ENCODE peak calls at places on chromosome 17, in seven cellular contexts. O is ovary, H is sigmoid colon, A is K562, K is tibial nerve, W is suprapubic skin, T is A549. R is an unnamed sample.

GRCh38 chr17:66087073-66087472 is 104.9 kb downstream of the CEP112 start:
- DNase-seq in O (no peak), H (no peak), A (no peak), K (no peak), W (no peak), T (no peak), R (no peak)

GRCh38 chr17:77343031-77343866 is 202.5 kb downstream of the SEC14L1 start:
- DNase-seq in O (no peak), H (peak), A (no peak), K (peak), W (peak), T (no peak), R (no peak)

GRCh38 chr17:81884968-81885367 is 6.4 kb downstream of the ALYREF start:
- DNase-seq in O (no peak), H (no peak), A (no peak), K (no peak), W (no peak), T (no peak), R (no peak)

GRCh38 chr17:38559025-38559879 is 46.5 kb downstream of the SRCIN1 start:
- DNase-seq in O (peak), H (peak), A (peak), K (peak), W (peak), T (peak), R (peak)

GRCh38 chr17:68424861-68425260 is 32.4 kb downstream of the WIPI1 start:
- DNase-seq in O (no peak), H (no peak), A (no peak), K (no peak), W (no peak), T (no peak), R (peak)

GRCh38 chr17:2954898-2955445 is 108.4 kb downstream of the OR1D5 start:
- DNase-seq in O (no peak), H (peak), A (no peak), K (no peak), W (peak), T (peak), R (no peak)

GRCh38 chr17:65154770-65155589 is 17.8 kb downstream of the RGS9 start:
- DNase-seq in O (no peak), H (no peak), A (no peak), K (no peak), W (no peak), T (peak), R (no peak)

GRCh38 chr17:65656390-65657250 is 95.2 kb upstream of the AXIN2 start:
- DNase-seq in O (no peak), H (no peak), A (no peak), K (no peak), W (no peak), T (peak), R (no peak)

GRCh38 chr17:13888043-13888442 is 181.3 kb upstream of the COX10 start:
- DNase-seq in O (peak), H (no peak), A (peak), K (no peak), W (no peak), T (no peak), R (no peak)

GRCh38 chr17:44905006-44906000 is 6.1 kb upstream of the EFTUD2 start:
- DNase-seq in O (no peak), H (no peak), A (no peak), K (no peak), W (no peak), T (no peak), R (no peak)

GRCh38 chr17:21512307-21513011 is 136.3 kb downstream of the KCNJ12 start:
- DNase-seq in O (no peak), H (no peak), A (no peak), K (no peak), W (no peak), T (no peak), R (no peak)

GRCh38 chr17:348692-349425 is 3.7 kb downstream of the RPH3AL start:
- DNase-seq in O (no peak), H (peak), A (no peak), K (peak), W (no peak), T (peak), R (peak)

GRCh38 chr17:4433515-4434031 is at the start of gene SPNS3:
- DNase-seq in O (no peak), H (no peak), A (no peak), K (no peak), W (no peak), T (no peak), R (no peak)

GRCh38 chr17:55601874-55602364 is 90.7 kb upstream of the SMIM36 start:
- DNase-seq in O (no peak), H (no peak), A (peak), K (no peak), W (no peak), T (peak), R (no peak)

GRCh38 chr17:74779948-74780400 is 3.8 kb upstream of the NAT9 start:
- DNase-seq in O (no peak), H (peak), A (no peak), K (no peak), W (no peak), T (no peak), R (peak)

GRCh38 chr17:75695830-75696271 is 25.4 kb upstream of the ITGB4 start:
- DNase-seq in O (no peak), H (peak), A (no peak), K (no peak), W (no peak), T (no peak), R (peak)

GRCh38 chr17:46208997-46209396 is 15.8 kb upstream of the KANSL1 start:
- DNase-seq in O (no peak), H (no peak), A (no peak), K (no peak), W (no peak), T (no peak), R (no peak)

GRCh38 chr17:42061641-42062487 is 11.5 kb upstream of the C17orf113 start:
- DNase-seq in O (no peak), H (no peak), A (no peak), K (no peak), W (no peak), T (no peak), R (no peak)

GRCh38 chr17:27630607-27631408 is at the start of gene LGALS9:
- DNase-seq in O (no peak), H (no peak), A (no peak), K (no peak), W (no peak), T (no peak), R (peak)

GRCh38 chr17:76585048-76585648 is 512 bp downstream of the ST6GALNAC2 start:
- DNase-seq in O (peak), H (peak), A (no peak), K (no peak), W (peak), T (no peak), R (peak)

GRCh38 chr17:19592316-19592715 is 56.2 kb upstream of the ALDH3A2 start:
- DNase-seq in O (no peak), H (no peak), A (no peak), K (no peak), W (no peak), T (no peak), R (no peak)

GRCh38 chr17:39194089-39194984 is 3.1 kb downstream of the CACNB1 start:
- DNase-seq in O (no peak), H (peak), A (peak), K (no peak), W (peak), T (peak), R (peak)

GRCh38 chr17:42774066-42774750 is 959 bp downstream of the VPS25 start:
- DNase-seq in O (no peak), H (no peak), A (no peak), K (no peak), W (no peak), T (no peak), R (no peak)

GRCh38 chr17:59753522-59754467 is 46.3 kb downstream of the VMP1 start:
- DNase-seq in O (no peak), H (no peak), A (peak), K (no peak), W (no peak), T (peak), R (no peak)

GRCh38 chr17:81808778-81809555 is 5.0 kb downstream of the GCGR start:
- DNase-seq in O (no peak), H (no peak), A (no peak), K (no peak), W (no peak), T (no peak), R (peak)

GRCh38 chr17:42221886-42222745 is 27.8 kb upstream of the GHDC start:
- DNase-seq in O (no peak), H (no peak), A (peak), K (no peak), W (no peak), T (peak), R (no peak)

GRCh38 chr17:55842405-55843158 is 91.7 kb downstream of the PCTP start:
- DNase-seq in O (no peak), H (no peak), A (no peak), K (no peak), W (no peak), T (no peak), R (no peak)

GRCh38 chr17:9177212-9177611 is 155.9 kb downstream of the NTN1 start:
- DNase-seq in O (no peak), H (no peak), A (no peak), K (peak), W (no peak), T (no peak), R (no peak)

GRCh38 chr17:62626719-62627218 is 701 bp upstream of the MRC2 start:
- DNase-seq in O (peak), H (peak), A (no peak), K (peak), W (no peak), T (peak), R (no peak)
- TF ChIP-seq EP300 in O (no peak), H (no peak), A (no peak), K (peak), W (no peak), T (no peak), R (no peak)

DNA sequence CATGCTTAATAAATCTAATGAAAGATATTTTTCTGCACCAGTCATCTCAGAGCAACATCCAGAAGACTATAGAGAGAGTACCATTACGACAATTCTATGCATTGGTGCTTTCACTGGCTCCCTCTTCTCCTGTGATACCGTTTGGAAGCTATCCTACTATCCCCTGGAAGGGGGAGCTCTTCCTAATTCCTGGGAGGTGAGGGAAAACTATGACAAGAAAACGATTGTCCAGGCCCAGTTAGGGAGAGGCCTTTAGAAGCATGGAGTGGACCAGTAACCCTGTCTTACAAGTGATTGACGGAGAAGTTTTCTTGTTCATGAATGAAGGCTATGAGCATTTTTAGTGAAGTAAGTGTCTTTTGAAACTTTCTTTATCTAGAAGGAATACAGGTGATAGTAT is 150.2 kb downstream of the TANC2 start:
- DNase-seq in O (no peak), H (no peak), A (no peak), K (no peak), W (no peak), T (peak), R (no peak)
- TF ChIP-seq CTCF in O (no peak), H (no peak), A (no peak), K (no peak), W (no peak), T (peak), R (no peak)

GRCh38 chr17:58005728-58006562 is 1.1 kb downstream of the SRSF1 start:
- DNase-seq in O (no peak), H (no peak), A (peak), K (no peak), W (no peak), T (no peak), R (peak)

GRCh38 chr17:58007781-58008706 is 998 bp upstream of the SRSF1 start:
- DNase-seq in O (peak), H (no peak), A (no peak), K (no peak), W (no peak), T (no peak), R (no peak)

GRCh38 chr17:58006563-58006923 is 503 bp downstream of the SRSF1 start:
- DNase-seq in O (peak), H (peak), A (peak), K (peak), W (peak), T (peak), R (no peak)

GRCh38 chr17:58005031-58005727 is 1.9 kb downstream of the SRSF1 start:
- DNase-seq in O (no peak), H (no peak), A (peak), K (no peak), W (no peak), T (peak), R (no peak)

DNA sequence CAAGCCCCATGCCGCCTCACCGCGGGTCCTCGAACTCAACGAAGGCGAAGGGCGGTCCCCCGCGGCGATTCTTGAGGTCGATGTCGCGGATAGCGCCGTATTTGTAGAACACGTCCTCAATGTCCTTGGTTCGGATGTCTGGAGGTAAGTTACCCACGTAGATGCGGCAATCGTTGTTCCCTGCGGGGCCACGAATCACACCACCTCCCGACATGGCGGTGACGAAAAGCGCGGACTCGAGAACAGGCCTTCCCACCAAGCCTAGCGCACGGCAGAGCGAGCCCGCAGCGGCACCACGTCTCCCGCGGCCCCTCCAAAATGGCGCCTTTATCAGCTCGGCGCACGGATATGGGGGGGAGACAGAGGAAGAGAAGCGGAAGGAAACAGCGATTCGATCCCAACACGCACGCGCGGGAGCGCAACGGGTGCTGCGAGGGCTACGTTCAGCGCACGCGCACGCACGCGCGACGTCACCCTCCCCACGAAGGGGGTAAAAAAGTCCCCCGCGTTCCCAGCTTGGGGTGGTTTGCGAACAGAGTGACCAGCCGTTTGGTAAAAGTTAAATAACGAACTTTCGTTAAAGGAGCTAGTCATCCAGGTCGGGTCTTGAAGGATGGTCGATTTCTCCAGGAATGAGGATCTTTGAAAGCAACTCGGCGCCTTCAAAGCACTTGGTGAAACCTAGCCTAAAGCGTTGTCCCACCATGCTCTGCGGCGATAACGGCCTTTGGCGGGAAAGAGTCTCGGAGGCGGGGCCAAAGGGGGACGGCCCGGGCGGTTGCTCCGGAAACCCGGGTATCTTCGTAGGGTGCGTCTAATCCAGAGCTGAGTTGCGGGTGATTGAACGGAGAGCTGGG is at the start of gene SRSF1:
- DNase-seq in O (peak), H (peak), A (peak), K (peak), W (peak), T (peak), R (peak)
- TF ChIP-seq POLR2A in O (peak), H (peak), A (peak), K (peak), W (peak), T (peak), R (peak)

DNA sequence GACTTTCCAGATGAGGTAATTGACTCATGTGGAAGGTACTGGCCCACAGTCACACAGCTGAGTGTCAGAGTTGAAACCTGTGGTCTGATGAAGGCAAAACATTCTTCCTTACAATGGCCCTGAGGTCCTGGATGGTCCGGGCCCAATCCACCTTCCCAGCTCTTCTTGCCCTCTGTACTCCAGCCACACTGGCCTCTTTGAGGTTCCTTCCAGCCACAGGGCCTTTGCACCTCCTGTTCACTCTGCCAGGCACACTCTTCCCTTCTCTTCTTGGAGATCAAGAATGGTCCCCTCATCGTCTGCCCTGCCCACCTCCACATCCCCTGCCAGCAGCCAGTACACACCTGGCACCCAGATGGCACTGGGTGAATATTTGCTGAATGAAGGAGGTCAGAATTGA is 6.5 kb upstream of the PEMT start:
- DNase-seq in O (no peak), H (no peak), A (no peak), K (no peak), W (no peak), T (no peak), R (no peak)
- TF ChIP-seq EP300 in O (no peak), H (no peak), A (no peak), K (no peak), W (no peak), T (no peak), R (no peak)

GRCh38 chr17:15882058-15882720 is 62.7 kb upstream of the ADORA2B start:
- DNase-seq in O (no peak), H (no peak), A (peak), K (no peak), W (no peak), T (no peak), R (no peak)
- TF ChIP-seq CTCF in O (no peak), H (no peak), A (peak), K (no peak), W (no peak), T (no peak), R (no peak)

GRCh38 chr17:56881685-56882295 is 32.1 kb downstream of the TRIM25 start:
- DNase-seq in O (no peak), H (no peak), A (no peak), K (no peak), W (no peak), T (no peak), R (no peak)

GRCh38 chr17:56880133-56880532 is 33.7 kb downstream of the TRIM25 start:
- DNase-seq in O (no peak), H (no peak), A (no peak), K (no peak), W (no peak), T (no peak), R (no peak)

GRCh38 chr17:56880571-56880970 is 33.3 kb downstream of the TRIM25 start:
- DNase-seq in O (no peak), H (no peak), A (no peak), K (no peak), W (no peak), T (no peak), R (no peak)

GRCh38 chr17:56876766-56877179 is 37.1 kb downstream of the TRIM25 start:
- DNase-seq in O (no peak), H (no peak), A (peak), K (no peak), W (no peak), T (peak), R (no peak)

GRCh38 chr17:56879280-56879679 is 34.6 kb downstream of the TRIM25 start:
- DNase-seq in O (no peak), H (no peak), A (no peak), K (no peak), W (no peak), T (no peak), R (no peak)
- TF ChIP-seq POLR2A in O (no peak), H (no peak), A (no peak), K (no peak), W (no peak), T (no peak), R (no peak)

GRCh38 chr17:79657861-79658810 is 47.3 kb upstream of the RBFOX3 start:
- DNase-seq in O (no peak), H (peak), A (no peak), K (no peak), W (peak), T (no peak), R (no peak)
- TF ChIP-seq EP300 in O (no peak), H (peak), A (no peak), K (no peak), W (no peak), T (no peak), R (no peak)

DNA sequence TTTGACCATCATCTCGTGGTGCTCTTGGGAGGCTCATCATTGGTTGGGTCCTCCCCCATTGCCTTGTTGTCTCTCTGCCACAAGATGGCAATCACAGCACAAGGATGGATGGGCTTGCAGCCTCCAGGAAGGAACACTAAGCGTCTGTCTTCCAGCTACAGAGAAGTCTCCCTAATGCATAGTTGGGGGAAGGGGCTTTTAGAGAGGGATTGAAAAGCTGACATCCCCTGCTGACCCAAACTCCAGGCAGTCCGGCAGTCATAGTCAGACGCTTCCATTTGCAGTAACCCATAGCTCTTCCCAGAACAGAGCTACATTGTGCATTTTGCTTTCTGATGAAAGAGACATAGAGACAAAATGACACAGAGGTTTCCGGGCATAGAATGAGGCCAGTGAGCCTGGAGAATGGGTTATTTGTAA is 111.4 kb downstream of the UTP18 start:
- DNase-seq in O (no peak), H (no peak), A (peak), K (no peak), W (no peak), T (peak), R (peak)
- TF ChIP-seq CTCF in O (no peak), H (no peak), A (peak), K (peak), W (peak), T (peak), R (peak)

R was measured in upper lobe of left lung.